ENCODE peak calls at places on chromosomes 7 and 10, in five cellular contexts. Y is HFF-Myc, W is fibroblast of lung, F is body of pancreas, A is GM20000. G is an unnamed sample.

GRCh38 chr10:124994573-124995473 is 52.9 kb downstream of the ZRANB1 start:
- DNase-seq in Y (no peak), W (no peak), F (peak), A (peak), G (no peak)

GRCh38 chr7:105759670-105760548 is 116.5 kb downstream of the ATXN7L1 start:
- DNase-seq in Y (peak), W (peak), F (peak), A (no peak), G (no peak)

GRCh38 chr7:142441074-142441403 is 183.2 kb upstream of the PRSS58 start:
- DNase-seq in Y (no peak), W (no peak), F (no peak), A (no peak), G (no peak)

GRCh38 chr10:119347181-119347974 is 140.0 kb downstream of the GRK5 start:
- DNase-seq in Y (no peak), W (no peak), F (no peak), A (no peak), G (no peak)

GRCh38 chr10:94735197-94735596 is 27.3 kb upstream of the CYP2C19 start:
- DNase-seq in Y (no peak), W (no peak), F (no peak), A (no peak), G (no peak)

GRCh38 chr7:103593691-103594090 is 147.7 kb upstream of the SLC26A5 start:
- DNase-seq in Y (no peak), W (peak), F (no peak), A (no peak), G (no peak)

GRCh38 chr7:145605963-145606362 is 510.6 kb upstream of the CNTNAP2 start:
- DNase-seq in Y (no peak), W (no peak), F (no peak), A (no peak), G (no peak)

GRCh38 chr7:135490783-135491182 is 19.1 kb downstream of the CNOT4 start:
- DNase-seq in Y (no peak), W (peak), F (peak), A (no peak), G (no peak)

GRCh38 chr7:40220421-40220911 is 85.7 kb downstream of the SUGCT start:
- DNase-seq in Y (no peak), W (peak), F (no peak), A (no peak), G (no peak)

GRCh38 chr7:39453743-39454355 is 112.4 kb upstream of the YAE1 start:
- DNase-seq in Y (peak), W (peak), F (peak), A (peak), G (peak)

DNA sequence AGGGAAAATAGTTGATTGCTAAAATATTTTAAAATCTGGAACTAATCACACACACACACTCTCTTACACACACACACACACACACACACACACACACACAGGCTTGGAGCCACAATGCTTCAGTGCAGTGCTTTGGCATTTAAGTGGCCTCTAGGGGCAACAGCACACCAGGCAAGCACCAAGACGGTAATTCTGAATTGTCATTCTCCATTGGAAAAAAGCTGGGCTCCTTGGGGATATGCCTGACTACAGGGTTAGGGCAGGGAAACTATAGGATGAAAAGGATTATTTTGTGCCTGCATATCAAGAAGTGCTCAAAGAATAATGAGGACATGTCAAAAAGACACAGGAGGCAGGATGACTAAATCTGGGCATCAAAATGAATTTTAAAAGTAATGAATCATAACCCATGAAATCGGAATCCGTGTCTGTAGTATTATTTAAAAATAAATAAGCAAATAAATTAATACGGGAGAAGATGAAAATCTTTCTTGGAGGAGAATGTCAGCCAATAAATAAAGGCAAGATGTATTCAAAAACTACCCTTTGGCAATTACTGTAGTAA is 30.4 kb upstream of the DDC start:
- DNase-seq in Y (peak), W (peak), F (no peak), A (no peak), G (peak)
- TF ChIP-seq CTCF in Y (peak), W (peak), F (peak), A (no peak), G (peak)

GRCh38 chr10:29535012-29535777 is 99.6 kb downstream of the SVIL start:
- DNase-seq in Y (peak), W (peak), F (peak), A (no peak), G (peak)

GRCh38 chr10:29534590-29534989 is 100.2 kb downstream of the SVIL start:
- DNase-seq in Y (no peak), W (peak), F (no peak), A (no peak), G (no peak)

GRCh38 chr10:29533696-29534285 is 101.0 kb downstream of the SVIL start:
- DNase-seq in Y (no peak), W (peak), F (peak), A (no peak), G (no peak)

GRCh38 chr10:29537799-29538198 is 97.0 kb downstream of the SVIL start:
- DNase-seq in Y (no peak), W (no peak), F (no peak), A (no peak), G (no peak)

GRCh38 chr10:29535778-29536459 is 98.9 kb downstream of the SVIL start:
- DNase-seq in Y (no peak), W (peak), F (no peak), A (no peak), G (no peak)
- TF ChIP-seq CTCF in Y (no peak), W (no peak), F (no peak), A (no peak), G (no peak)

DNA sequence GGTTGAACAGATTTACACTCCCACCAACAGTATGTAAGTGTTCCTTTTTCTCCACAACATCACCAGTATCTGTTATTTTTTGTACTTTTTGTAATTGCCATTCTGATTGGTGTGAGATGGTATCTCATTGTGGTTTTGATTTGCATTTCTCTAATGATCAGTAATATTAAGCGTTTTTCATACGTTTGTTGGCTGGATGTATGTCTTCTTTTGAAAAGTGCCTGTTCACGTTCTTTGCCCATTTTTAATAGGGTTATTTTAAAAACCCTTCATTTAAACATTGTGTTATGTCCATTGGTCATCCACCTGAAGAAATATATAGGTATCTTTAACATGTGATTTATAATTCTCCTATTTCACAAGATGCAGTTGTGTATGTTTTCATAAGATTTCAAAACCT is 291.3 kb downstream of the SEMA3D start:
- DNase-seq in Y (no peak), W (no peak), F (no peak), A (no peak), G (no peak)
- TF ChIP-seq CTCF in Y (no peak), W (no peak), F (no peak), A (no peak), G (no peak)

DNA sequence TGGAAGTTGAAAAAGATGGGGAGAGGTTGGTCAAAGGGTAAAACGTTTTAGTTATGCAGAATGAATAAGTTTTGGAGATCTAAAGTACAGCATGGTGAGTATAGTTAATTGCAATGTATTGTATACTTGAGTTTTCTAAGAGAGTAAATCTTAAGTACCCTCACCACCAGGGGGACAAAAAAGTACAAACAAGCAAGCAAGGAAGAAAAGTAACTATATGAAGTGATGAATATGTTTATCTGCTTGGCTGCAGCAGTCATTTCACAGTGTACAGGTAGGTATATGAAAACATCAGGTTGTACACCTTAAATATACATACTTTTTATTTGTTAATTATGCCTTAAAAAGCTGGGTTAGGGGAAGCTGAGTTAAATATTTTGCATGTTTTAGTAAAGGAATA is 157.3 kb downstream of the PCLO start:
- DNase-seq in Y (no peak), W (peak), F (no peak), A (no peak), G (no peak)
- TF ChIP-seq CTCF in Y (peak), W (no peak), F (no peak), A (no peak), G (peak)

DNA sequence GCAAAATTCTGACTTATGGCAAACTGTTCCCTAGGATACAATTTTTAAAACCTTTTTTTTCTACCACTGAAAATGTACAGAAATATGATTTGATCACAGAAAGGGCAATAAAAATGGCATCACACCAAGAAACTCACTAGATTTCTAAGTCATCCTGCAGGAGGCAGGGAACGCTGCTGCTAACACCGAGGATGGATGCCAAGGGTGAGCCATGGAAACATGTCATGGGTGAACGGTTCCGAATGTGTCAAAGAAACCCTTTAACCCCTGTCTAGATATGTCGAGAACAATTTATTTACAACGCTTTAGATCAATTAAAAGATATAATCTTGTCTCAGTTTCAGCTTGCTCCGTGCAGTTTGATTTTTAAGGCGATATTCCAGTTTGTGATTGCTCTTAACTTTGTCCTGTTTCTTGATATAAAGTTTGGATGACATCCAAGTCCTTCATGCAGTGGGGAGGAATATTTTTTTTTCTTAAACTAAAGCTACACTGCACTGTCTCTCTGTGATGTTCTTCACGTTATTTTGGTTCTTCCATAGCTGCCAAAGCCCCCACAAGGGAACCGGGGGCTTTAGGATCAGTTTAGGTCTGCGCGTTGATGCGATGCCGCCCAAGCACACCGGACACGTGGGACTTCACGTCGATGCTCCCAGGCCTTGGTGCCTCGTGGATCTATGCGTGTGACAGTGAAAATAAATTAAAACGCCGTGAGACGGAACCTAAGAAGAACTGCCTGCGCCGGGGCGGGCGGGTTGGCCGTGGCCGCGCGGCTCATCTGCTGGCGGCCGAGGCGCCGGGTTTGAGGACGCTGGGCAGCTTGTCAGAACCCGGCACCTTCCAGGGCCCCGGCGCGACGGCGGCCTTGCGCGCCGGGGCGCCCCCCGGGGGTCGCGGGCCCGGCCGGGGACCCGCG is 220.2 kb downstream of the PHTF2 start:
- DNase-seq in Y (no peak), W (peak), F (peak), A (no peak), G (no peak)
- TF ChIP-seq CTCF in Y (no peak), W (peak), F (no peak), A (no peak), G (peak)

GRCh38 chr7:2099036-2099957 is 133.4 kb downstream of the MAD1L1 start:
- DNase-seq in Y (no peak), W (peak), F (no peak), A (peak), G (no peak)
- TF ChIP-seq CTCF in Y (no peak), W (no peak), F (no peak), A (no peak), G (no peak)

DNA sequence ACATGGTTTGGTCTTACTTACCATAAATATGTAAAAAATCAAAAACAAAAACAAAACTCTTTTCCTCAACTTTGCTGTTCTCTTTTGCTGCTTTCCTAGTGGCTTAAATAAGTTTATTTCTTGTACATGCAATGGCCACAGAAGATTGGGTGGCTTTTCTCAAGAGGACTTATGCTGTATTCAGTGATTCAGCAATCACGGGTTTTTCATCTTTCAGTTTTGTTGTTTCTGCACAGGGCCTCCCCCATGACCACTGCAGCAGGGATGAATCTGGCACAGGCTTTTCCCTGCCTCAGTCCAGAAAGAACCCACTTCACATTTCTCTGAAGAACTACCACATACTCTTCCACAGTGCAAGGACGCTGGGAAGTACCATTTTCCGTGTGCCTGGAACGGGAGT is 355.0 kb downstream of the RNLS start:
- DNase-seq in Y (no peak), W (no peak), F (no peak), A (peak), G (no peak)
- TF ChIP-seq CTCF in Y (no peak), W (no peak), F (no peak), A (no peak), G (no peak)

GRCh38 chr10:122099562-122099961 is 110.6 kb downstream of the TACC2 start:
- DNase-seq in Y (no peak), W (no peak), F (no peak), A (no peak), G (no peak)

GRCh38 chr10:122102146-122102866 is 113.3 kb downstream of the TACC2 start:
- DNase-seq in Y (no peak), W (no peak), F (no peak), A (no peak), G (no peak)

GRCh38 chr10:122098924-122099323 is 110.0 kb downstream of the TACC2 start:
- DNase-seq in Y (no peak), W (no peak), F (no peak), A (no peak), G (no peak)

GRCh38 chr10:122103592-122103991 is 114.6 kb downstream of the TACC2 start:
- DNase-seq in Y (no peak), W (no peak), F (no peak), A (no peak), G (no peak)

GRCh38 chr10:122102867-122103525 is 114.0 kb downstream of the TACC2 start:
- DNase-seq in Y (no peak), W (peak), F (no peak), A (no peak), G (no peak)
- TF ChIP-seq CTCF in Y (no peak), W (no peak), F (no peak), A (no peak), G (no peak)

DNA sequence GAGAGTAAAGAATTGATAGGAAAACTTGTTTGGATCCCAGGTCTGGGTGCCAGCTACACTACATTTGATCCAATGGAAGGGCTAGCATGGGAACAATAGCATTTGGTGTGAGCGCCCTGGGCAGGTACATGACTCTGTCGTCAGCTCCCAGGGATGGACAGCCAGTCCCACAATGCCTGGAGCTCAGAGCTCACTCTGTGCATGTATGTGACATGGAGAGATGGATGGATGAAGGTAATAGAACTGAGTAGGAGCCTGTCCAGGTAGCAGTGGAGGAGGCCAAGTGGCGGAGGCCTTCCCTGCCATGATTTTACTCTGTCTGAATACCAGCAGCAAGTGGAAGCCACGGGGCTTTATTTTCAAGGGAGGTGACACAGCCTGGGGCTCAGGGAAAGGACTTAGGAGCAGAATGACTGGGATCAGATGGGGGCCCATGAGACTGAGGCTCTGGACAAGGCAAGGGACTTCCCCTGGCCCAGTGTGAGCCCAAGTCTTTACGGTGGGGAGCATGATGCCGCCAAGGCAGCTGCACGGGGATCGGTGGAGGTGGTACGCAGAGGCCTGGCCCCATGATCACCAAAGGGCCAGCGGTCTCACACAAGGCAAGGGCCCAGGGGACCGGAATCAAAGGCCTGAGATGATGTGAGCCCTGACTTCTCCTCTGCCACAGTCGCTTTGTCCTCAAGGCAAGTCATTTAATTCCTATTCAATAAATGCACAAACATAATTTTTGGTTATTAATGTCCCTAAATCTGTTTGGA is 5.9 kb downstream of the PTPRE start:
- DNase-seq in Y (no peak), W (no peak), F (no peak), A (no peak), G (no peak)
- TF ChIP-seq CTCF in Y (no peak), W (no peak), F (no peak), A (no peak), G (no peak)